ENCODE peak calls at places on chromosome 11, in six cellular contexts. H is HCT116, W is H1, N is K562, M is GM12878, P is HepG2. V is an unnamed sample. For H3K4me1 and H3K36me3, the result is how much of the 10 kb centered on the place peaks cover.

GRCh38 chr11:113906038-113906437 is 1.4 kb downstream of the HTR3B start:
- DNase-seq in H (peak), W (no peak), N (no peak), M (no peak), P (peak), V (peak)

GRCh38 chr11:121132211-121132976 is 31.4 kb downstream of the TECTA start:
- DNase-seq in H (peak), W (no peak), N (peak), M (no peak), P (no peak), V (no peak)

GRCh38 chr11:79185351-79185750 is 255.5 kb downstream of the TENM4 start:
- DNase-seq in H (no peak), W (no peak), N (no peak), M (no peak), P (no peak), V (no peak)

GRCh38 chr11:1138053-1138452 is 19.7 kb upstream of the MUC5AC start:
- DNase-seq in H (no peak), W (no peak), N (no peak), M (no peak), P (no peak), V (no peak)

GRCh38 chr11:43870981-43871550 is 9.6 kb upstream of the ALKBH3 start:
- DNase-seq in H (no peak), W (no peak), N (no peak), M (no peak), P (no peak), V (no peak)

GRCh38 chr11:129455101-129455500 is 79.5 kb downstream of the BARX2 start:
- DNase-seq in H (no peak), W (no peak), N (no peak), M (no peak), P (no peak), V (no peak)

GRCh38 chr11:76233936-76234703 is 27.8 kb upstream of the WNT11 start:
- DNase-seq in H (no peak), W (no peak), N (peak), M (peak), P (no peak), V (no peak)

GRCh38 chr11:10770626-10771254 is 19.7 kb downstream of the CTR9 start:
- DNase-seq in H (peak), W (peak), N (peak), M (no peak), P (peak), V (peak)

GRCh38 chr11:71237853-71238252 is 14.5 kb downstream of the SHANK2 start:
- DNase-seq in H (no peak), W (no peak), N (no peak), M (no peak), P (no peak), V (no peak)

GRCh38 chr11:128061321-128061871 is 526.0 kb downstream of the ETS1 start:
- DNase-seq in H (no peak), W (no peak), N (no peak), M (no peak), P (no peak), V (no peak)

GRCh38 chr11:117072517-117073218 is 25.6 kb downstream of the SIK3 start:
- DNase-seq in H (peak), W (no peak), N (peak), M (peak), P (peak), V (no peak)

GRCh38 chr11:90363739-90364138 is 140.9 kb upstream of the CHORDC1 start:
- DNase-seq in H (no peak), W (no peak), N (no peak), M (no peak), P (no peak), V (no peak)

DNA sequence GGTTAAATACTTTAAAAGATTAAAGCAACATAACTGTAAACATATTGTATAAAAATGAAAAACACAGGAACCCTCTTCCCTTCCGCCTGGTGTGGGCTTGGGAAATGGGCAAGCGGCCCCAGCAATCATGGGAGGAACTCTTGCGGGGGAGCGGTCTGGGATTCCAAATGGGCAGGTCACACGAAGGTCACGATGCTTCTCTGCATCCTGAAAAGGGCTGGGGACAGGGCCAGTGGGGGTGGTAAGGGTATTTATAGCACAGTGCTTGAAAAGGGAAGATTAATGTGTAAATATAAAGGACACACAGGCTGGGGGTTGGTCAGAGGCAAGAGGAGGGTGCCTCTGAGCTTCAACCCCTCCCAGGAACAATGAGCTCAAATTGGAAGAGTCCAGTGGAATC is 46.9 kb upstream of the OR4B1 start:
- DNase-seq in H (no peak), W (no peak), N (no peak), M (no peak), P (no peak), V (no peak)
- H3K4me1 ChIP-seq in H (under half), W (under half), N (under half), M (under half), P (under half), V (under half)

GRCh38 chr11:61023086-61024035 is 51.9 kb downstream of the CD6 start:
- DNase-seq in H (no peak), W (no peak), N (no peak), M (no peak), P (no peak), V (no peak)
- TF ChIP-seq ZNF274 in H (no peak), W (no peak), N (no peak), M (no peak), P (no peak), V (no peak)

GRCh38 chr11:9580894-9581293 is 7.4 kb downstream of the WEE1 start:
- DNase-seq in H (no peak), W (peak), N (no peak), M (no peak), P (no peak), V (no peak)
- H3K36me3 ChIP-seq in H (half or more), W (half or more), N (half or more), M (under half), P (half or more), V (half or more)

GRCh38 chr11:108871867-108872266 is 207.0 kb downstream of the DDX10 start:
- DNase-seq in H (no peak), W (no peak), N (no peak), M (no peak), P (no peak), V (no peak)
- H3K4me1 ChIP-seq in H (under half), W (under half), N (under half), M (under half), P (under half), V (under half)

V was measured in NT2/D1.